ENCODE peak calls at places on chromosomes 4 and X, in nine cellular contexts. One of them, this sample, is unnamed.
A peak's percentile ranks its signal among the peaks of the same experiment; 100 is the strongest.

GRCh38 chr4:38759077-38759789 is 23.6 kb downstream of the TLR10 start:
- DNase-seq in upper lobe of right lung: no peak
- DNase-seq in cardiac muscle cell: peak; percentile 84
- DNase-seq in SJSA1: peak; percentile 15
- DNase-seq in endothelial cell of umbilical vein: peak; percentile 64
- DNase-seq in GM23248: peak; percentile 68
- DNase-seq in iPS DF 6.9: peak; percentile 50
- DNase-seq in fibroblast of lung: peak; percentile 73
- DNase-seq in pancreas: peak; percentile 19
- DNase-seq in this sample: peak; percentile 30

GRCh38 chrX:116281106-116281505 is 110.6 kb downstream of the AGTR2 start:
- DNase-seq in upper lobe of right lung: no peak
- DNase-seq in pancreas: no peak
- DNase-seq in cardiac muscle cell: no peak
- DNase-seq in fibroblast of lung: no peak
- DNase-seq in endothelial cell of umbilical vein: no peak
- DNase-seq in GM23248: no peak
- DNase-seq in SJSA1: no peak
- DNase-seq in iPS DF 6.9: no peak
- DNase-seq in this sample: no peak

GRCh38 chr4:39526283-39526682 is 956 bp downstream of the UGDH start:
- DNase-seq in fibroblast of lung: no peak
- DNase-seq in iPS DF 6.9: no peak
- DNase-seq in endothelial cell of umbilical vein: no peak
- DNase-seq in pancreas: no peak
- DNase-seq in cardiac muscle cell: no peak
- DNase-seq in SJSA1: no peak
- DNase-seq in upper lobe of right lung: no peak
- DNase-seq in GM23248: no peak
- DNase-seq in this sample: no peak

GRCh38 chrX:11949291-11949690 is 189.0 kb upstream of the FRMPD4 start:
- DNase-seq in endothelial cell of umbilical vein: no peak
- DNase-seq in fibroblast of lung: no peak
- DNase-seq in iPS DF 6.9: no peak
- DNase-seq in SJSA1: no peak
- DNase-seq in cardiac muscle cell: peak; percentile 64
- DNase-seq in pancreas: no peak
- DNase-seq in upper lobe of right lung: no peak
- DNase-seq in GM23248: no peak
- DNase-seq in this sample: no peak

GRCh38 chrX:2498781-2499302 is 1.9 kb downstream of the DHRSX start:
- DNase-seq in endothelial cell of umbilical vein: peak; percentile 20
- DNase-seq in upper lobe of right lung: peak; percentile 64
- DNase-seq in iPS DF 6.9: no peak
- DNase-seq in SJSA1: no peak
- DNase-seq in cardiac muscle cell: peak; percentile 40
- DNase-seq in GM23248: peak; percentile 58
- DNase-seq in pancreas: no peak
- DNase-seq in fibroblast of lung: peak; percentile 23
- DNase-seq in this sample: no peak

GRCh38 chr4:86453044-86453501 is 93.2 kb upstream of the MAPK10 start:
- DNase-seq in cardiac muscle cell: peak; percentile 72
- DNase-seq in SJSA1: peak; percentile 86
- DNase-seq in GM23248: no peak
- DNase-seq in fibroblast of lung: peak; percentile 22
- DNase-seq in endothelial cell of umbilical vein: no peak
- DNase-seq in pancreas: no peak
- DNase-seq in iPS DF 6.9: no peak
- DNase-seq in upper lobe of right lung: no peak
- DNase-seq in this sample: peak; percentile 51

GRCh38 chr4:5887361-5888221 is 5.3 kb downstream of the CRMP1 start:
- DNase-seq in iPS DF 6.9: no peak
- DNase-seq in SJSA1: no peak
- DNase-seq in GM23248: no peak
- DNase-seq in endothelial cell of umbilical vein: no peak
- DNase-seq in cardiac muscle cell: no peak
- DNase-seq in upper lobe of right lung: no peak
- DNase-seq in pancreas: no peak
- DNase-seq in fibroblast of lung: peak; percentile 25
- DNase-seq in this sample: no peak

GRCh38 chrX:121949041-121949760 is 901.8 kb downstream of the GLUD2 start:
- DNase-seq in endothelial cell of umbilical vein: no peak
- DNase-seq in cardiac muscle cell: no peak
- DNase-seq in GM23248: no peak
- DNase-seq in fibroblast of lung: no peak
- DNase-seq in pancreas: no peak
- DNase-seq in upper lobe of right lung: no peak
- DNase-seq in iPS DF 6.9: no peak
- DNase-seq in SJSA1: no peak
- DNase-seq in this sample: no peak

GRCh38 chr4:76930721-76931481 is 18.7 kb upstream of the SEPTIN11 start:
- DNase-seq in pancreas: no peak
- DNase-seq in iPS DF 6.9: no peak
- DNase-seq in fibroblast of lung: no peak
- DNase-seq in endothelial cell of umbilical vein: no peak
- DNase-seq in SJSA1: peak; percentile 84
- DNase-seq in GM23248: no peak
- DNase-seq in upper lobe of right lung: no peak
- DNase-seq in cardiac muscle cell: no peak
- DNase-seq in this sample: no peak

GRCh38 chr4:108683479-108683878 is 33.1 kb downstream of the OSTC start:
- DNase-seq in upper lobe of right lung: no peak
- DNase-seq in pancreas: no peak
- DNase-seq in GM23248: peak; percentile 65
- DNase-seq in endothelial cell of umbilical vein: peak; percentile 51
- DNase-seq in SJSA1: peak; percentile 26
- DNase-seq in iPS DF 6.9: no peak
- DNase-seq in fibroblast of lung: peak; percentile 57
- DNase-seq in cardiac muscle cell: peak; percentile 50
- DNase-seq in this sample: no peak

GRCh38 chr4:8865681-8866310 is 5.8 kb downstream of the HMX1 start:
- DNase-seq in pancreas: no peak
- DNase-seq in fibroblast of lung: no peak
- DNase-seq in upper lobe of right lung: no peak
- DNase-seq in SJSA1: no peak
- DNase-seq in GM23248: no peak
- DNase-seq in iPS DF 6.9: no peak
- DNase-seq in endothelial cell of umbilical vein: no peak
- DNase-seq in cardiac muscle cell: no peak
- DNase-seq in this sample: no peak

GRCh38 chr4:3374011-3374645 is 67.6 kb upstream of the HGFAC start:
- DNase-seq in pancreas: no peak
- DNase-seq in GM23248: no peak
- DNase-seq in cardiac muscle cell: no peak
- DNase-seq in fibroblast of lung: no peak
- DNase-seq in SJSA1: no peak
- DNase-seq in upper lobe of right lung: no peak
- DNase-seq in endothelial cell of umbilical vein: no peak
- DNase-seq in iPS DF 6.9: no peak
- DNase-seq in this sample: no peak

GRCh38 chr4:158823461-158823873 is 54.6 kb downstream of the FNIP2 start:
- DNase-seq in upper lobe of right lung: no peak
- DNase-seq in endothelial cell of umbilical vein: peak; percentile 27
- DNase-seq in cardiac muscle cell: peak; percentile 36
- DNase-seq in iPS DF 6.9: no peak
- DNase-seq in SJSA1: no peak
- DNase-seq in GM23248: peak; percentile 71
- DNase-seq in fibroblast of lung: peak; percentile 94
- DNase-seq in pancreas: no peak
- DNase-seq in this sample: no peak

GRCh38 chrX:44400588-44400987 is 57.1 kb upstream of the EFHC2 start:
- DNase-seq in iPS DF 6.9: no peak
- DNase-seq in upper lobe of right lung: no peak
- DNase-seq in pancreas: no peak
- DNase-seq in cardiac muscle cell: peak; percentile 87
- DNase-seq in SJSA1: peak; percentile 40
- DNase-seq in GM23248: peak; percentile 92
- DNase-seq in fibroblast of lung: peak; percentile 97
- DNase-seq in endothelial cell of umbilical vein: peak; percentile 3
- DNase-seq in this sample: peak; percentile 80

GRCh38 chr4:11436084-11436483 is 7.4 kb upstream of the HS3ST1 start:
- DNase-seq in endothelial cell of umbilical vein: no peak
- DNase-seq in iPS DF 6.9: no peak
- DNase-seq in upper lobe of right lung: no peak
- DNase-seq in fibroblast of lung: no peak
- DNase-seq in SJSA1: no peak
- DNase-seq in pancreas: no peak
- DNase-seq in GM23248: no peak
- DNase-seq in cardiac muscle cell: no peak
- DNase-seq in this sample: no peak

GRCh38 chrX:119606508-119607389 is 525 bp upstream of the NKRF start:
- DNase-seq in GM23248: peak; percentile 63
- DNase-seq in iPS DF 6.9: no peak
- DNase-seq in pancreas: no peak
- DNase-seq in endothelial cell of umbilical vein: no peak
- DNase-seq in cardiac muscle cell: peak; percentile 52
- DNase-seq in upper lobe of right lung: no peak
- DNase-seq in SJSA1: no peak
- DNase-seq in fibroblast of lung: peak; percentile 39
- DNase-seq in this sample: no peak

GRCh38 chrX:103742339-103742738 is 31.6 kb downstream of the TMEM31 start:
- DNase-seq in SJSA1: no peak
- DNase-seq in cardiac muscle cell: no peak
- DNase-seq in GM23248: no peak
- DNase-seq in upper lobe of right lung: no peak
- DNase-seq in pancreas: no peak
- DNase-seq in iPS DF 6.9: peak; percentile 20
- DNase-seq in fibroblast of lung: no peak
- DNase-seq in endothelial cell of umbilical vein: no peak
- DNase-seq in this sample: no peak
- H3K4me3 ChIP-seq in SJSA1: no peak overlapping the region
- H3K4me3 ChIP-seq in cardiac muscle cell: no peak overlapping the region
- H3K4me3 ChIP-seq in GM23248: no peak overlapping the region
- H3K4me3 ChIP-seq in upper lobe of right lung: no peak overlapping the region
- H3K4me3 ChIP-seq in pancreas: no peak overlapping the region
- H3K4me3 ChIP-seq in iPS DF 6.9: peak overlapping the region; percentile 70
- H3K4me3 ChIP-seq in fibroblast of lung: no peak overlapping the region
- H3K4me3 ChIP-seq in endothelial cell of umbilical vein: no peak overlapping the region
- H3K4me3 ChIP-seq in this sample: no peak overlapping the region

GRCh38 chr4:1151541-1151940 is 20.8 kb downstream of the SPON2 start:
- DNase-seq in cardiac muscle cell: no peak
- DNase-seq in upper lobe of right lung: no peak
- DNase-seq in endothelial cell of umbilical vein: no peak
- DNase-seq in iPS DF 6.9: no peak
- DNase-seq in pancreas: peak; percentile 62
- DNase-seq in fibroblast of lung: no peak
- DNase-seq in GM23248: no peak
- DNase-seq in SJSA1: no peak
- DNase-seq in this sample: no peak
- H3K27me3 ChIP-seq in cardiac muscle cell: peaks cover 3% of the 10 kb centered on the region
- H3K27me3 ChIP-seq in upper lobe of right lung: no peaks in the 10 kb centered on the region
- H3K27me3 ChIP-seq in endothelial cell of umbilical vein: no peaks in the 10 kb centered on the region
- H3K27me3 ChIP-seq in iPS DF 6.9: no peaks in the 10 kb centered on the region
- H3K27me3 ChIP-seq in pancreas: no peaks in the 10 kb centered on the region
- H3K27me3 ChIP-seq in fibroblast of lung: peaks cover 19% of the 10 kb centered on the region
- H3K27me3 ChIP-seq in GM23248: no peaks in the 10 kb centered on the region
- H3K27me3 ChIP-seq in SJSA1: no peaks in the 10 kb centered on the region
- H3K27me3 ChIP-seq in this sample: peaks cover 25% of the 10 kb centered on the region

GRCh38 chrX:16725067-16725466 is 5.7 kb downstream of the SYAP1 start:
- DNase-seq in fibroblast of lung: no peak
- DNase-seq in endothelial cell of umbilical vein: no peak
- DNase-seq in iPS DF 6.9: no peak
- DNase-seq in pancreas: no peak
- DNase-seq in upper lobe of right lung: no peak
- DNase-seq in cardiac muscle cell: no peak
- DNase-seq in GM23248: no peak
- DNase-seq in SJSA1: no peak
- DNase-seq in this sample: no peak
- H3K27ac ChIP-seq in fibroblast of lung: no peak overlapping the region
- H3K27ac ChIP-seq in endothelial cell of umbilical vein: no peak overlapping the region
- H3K27ac ChIP-seq in iPS DF 6.9: no peak overlapping the region
- H3K27ac ChIP-seq in pancreas: no peak overlapping the region
- H3K27ac ChIP-seq in upper lobe of right lung: no peak overlapping the region
- H3K27ac ChIP-seq in cardiac muscle cell: no peak overlapping the region
- H3K27ac ChIP-seq in GM23248: no peak overlapping the region
- H3K27ac ChIP-seq in SJSA1: no peak overlapping the region
- H3K27ac ChIP-seq in this sample: no peak overlapping the region

GRCh38 chrX:152898442-152898841 is 575 bp downstream of the ZNF185 start:
- DNase-seq in endothelial cell of umbilical vein: no peak
- DNase-seq in upper lobe of right lung: no peak
- DNase-seq in iPS DF 6.9: no peak
- DNase-seq in SJSA1: no peak
- DNase-seq in GM23248: no peak
- DNase-seq in cardiac muscle cell: no peak
- DNase-seq in pancreas: no peak
- DNase-seq in fibroblast of lung: no peak
- DNase-seq in this sample: no peak

GRCh38 chrX:152899111-152899873 is 1.4 kb downstream of the ZNF185 start:
- DNase-seq in pancreas: no peak
- DNase-seq in fibroblast of lung: no peak
- DNase-seq in iPS DF 6.9: no peak
- DNase-seq in SJSA1: no peak
- DNase-seq in cardiac muscle cell: no peak
- DNase-seq in endothelial cell of umbilical vein: no peak
- DNase-seq in GM23248: no peak
- DNase-seq in upper lobe of right lung: no peak
- DNase-seq in this sample: no peak

GRCh38 chrX:152896450-152896849 is 1.4 kb upstream of the ZNF185 start:
- DNase-seq in iPS DF 6.9: no peak
- DNase-seq in fibroblast of lung: peak; percentile 23
- DNase-seq in endothelial cell of umbilical vein: peak; percentile 44
- DNase-seq in cardiac muscle cell: no peak
- DNase-seq in upper lobe of right lung: no peak
- DNase-seq in SJSA1: peak; percentile 64
- DNase-seq in GM23248: peak; percentile 51
- DNase-seq in pancreas: no peak
- DNase-seq in this sample: no peak

GRCh38 chrX:152895724-152896420 is 2.0 kb upstream of the ZNF185 start:
- DNase-seq in iPS DF 6.9: no peak
- DNase-seq in upper lobe of right lung: no peak
- DNase-seq in cardiac muscle cell: no peak
- DNase-seq in fibroblast of lung: no peak
- DNase-seq in endothelial cell of umbilical vein: peak; percentile 1
- DNase-seq in GM23248: peak; percentile 54
- DNase-seq in pancreas: no peak
- DNase-seq in SJSA1: peak; percentile 49
- DNase-seq in this sample: no peak

DNA sequence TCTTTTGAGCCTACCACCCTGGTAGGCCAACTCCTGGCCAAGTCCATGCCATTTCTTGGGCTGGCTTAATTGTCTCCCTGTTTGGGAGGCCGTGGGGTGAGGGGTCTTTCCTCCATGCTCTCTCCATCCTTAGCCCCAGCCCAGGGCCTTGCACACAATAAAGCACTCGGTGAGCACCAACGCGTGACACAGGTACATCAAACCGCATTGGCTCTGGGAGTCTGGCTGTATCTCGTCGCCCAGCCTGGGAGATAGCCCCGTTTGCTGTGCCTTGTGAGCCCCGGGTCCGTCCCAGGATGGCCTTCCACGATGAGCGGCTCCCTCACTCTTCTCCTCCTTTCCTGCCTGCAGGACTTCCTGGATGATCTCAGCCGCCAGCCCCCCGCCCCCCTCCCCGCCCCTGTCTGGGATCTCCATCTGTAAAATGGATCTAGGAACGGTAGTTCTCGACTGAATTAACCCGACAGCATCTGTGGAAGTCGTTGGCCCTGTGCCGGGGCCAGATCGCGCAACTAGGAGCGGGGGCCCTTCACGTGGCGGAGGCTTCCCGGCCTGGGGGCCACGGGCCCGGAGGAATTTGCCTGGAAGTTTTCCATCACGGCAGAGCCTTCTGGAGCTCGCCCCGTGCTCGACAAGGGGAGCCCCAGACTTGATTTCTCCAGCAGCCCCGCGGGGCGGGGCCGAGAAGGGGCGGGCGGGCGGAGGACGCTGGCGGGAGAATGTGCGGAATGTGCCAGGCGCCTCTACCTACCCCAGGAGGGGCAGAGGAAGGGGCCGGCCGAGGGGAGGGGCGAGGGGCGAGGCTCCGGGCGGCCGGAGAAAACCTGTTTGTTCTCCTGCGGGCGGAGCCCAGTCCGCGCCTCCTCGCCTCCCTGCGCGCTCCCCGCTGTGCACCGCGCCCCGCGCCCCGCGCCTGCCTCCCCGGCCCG is at the start of gene ZNF185:
- DNase-seq in fibroblast of lung: peak; percentile 59
- DNase-seq in endothelial cell of umbilical vein: peak; percentile 54
- DNase-seq in GM23248: peak; percentile 13
- DNase-seq in pancreas: peak; percentile 66
- DNase-seq in upper lobe of right lung: peak; percentile 87
- DNase-seq in SJSA1: peak; percentile 49
- DNase-seq in iPS DF 6.9: no peak
- DNase-seq in cardiac muscle cell: peak; percentile 58
- DNase-seq in this sample: no peak
- H3K4me3 ChIP-seq in fibroblast of lung: no peak within 1 kb of the TSS
- H3K4me3 ChIP-seq in endothelial cell of umbilical vein: peak within 1 kb of the TSS; percentile 50
- H3K4me3 ChIP-seq in GM23248: peak within 1 kb of the TSS; percentile 51
- H3K4me3 ChIP-seq in pancreas: peak within 1 kb of the TSS; percentile 38
- H3K4me3 ChIP-seq in upper lobe of right lung: peak within 1 kb of the TSS; percentile 35
- H3K4me3 ChIP-seq in SJSA1: peak within 1 kb of the TSS; percentile 41
- H3K4me3 ChIP-seq in iPS DF 6.9: peak within 1 kb of the TSS; percentile 55
- H3K4me3 ChIP-seq in cardiac muscle cell: peak within 1 kb of the TSS; percentile 26
- H3K4me3 ChIP-seq in this sample: peak within 1 kb of the TSS; percentile 42

This sample was measured in AG04450.